ENCODE peak calls at places on chromosomes 2 and 18, in seven cellular contexts. P is AG04449, C is upper lobe of right lung, Q is RWPE2, A is mucosa of descending colon, K is AG09309, W is pancreas. I is an unnamed sample.

GRCh38 chr2:134124047-134124753 is 129.7 kb upstream of the MGAT5 start:
- DNase-seq in C (no peak), A (peak; percentile 72), P (no peak), K (no peak), W (no peak), Q (no peak), I (no peak)

GRCh38 chr18:24763765-24764548 is 303.5 kb downstream of the HRH4 start:
- DNase-seq in W (no peak), A (no peak), Q (no peak), C (no peak), K (peak; percentile 2), P (no peak), I (peak; percentile 73)

GRCh38 chr2:105307962-105308361 is 21.6 kb downstream of the TGFBRAP1 start:
- DNase-seq in Q (no peak), P (no peak), A (no peak), W (no peak), K (no peak), C (no peak), I (no peak)

GRCh38 chr2:54914637-54915036 is 135.6 kb downstream of the RTN4 start:
- DNase-seq in W (no peak), P (no peak), A (no peak), Q (no peak), K (no peak), C (no peak), I (no peak)

GRCh38 chr2:236352761-236353593 is 88.8 kb upstream of the ASB18 start:
- DNase-seq in A (no peak), W (no peak), K (peak; percentile 5), Q (no peak), P (no peak), C (no peak), I (peak; percentile 28)

GRCh38 chr2:165440367-165440766 is 29.1 kb upstream of the CSRNP3 start:
- DNase-seq in A (no peak), P (peak; percentile 5), Q (no peak), C (no peak), W (no peak), K (peak; percentile 76), I (peak; percentile 84)

GRCh38 chr2:2266699-2267449 is 64.2 kb downstream of the MYT1L start:
- DNase-seq in W (no peak), A (no peak), Q (no peak), C (no peak), K (no peak), P (no peak), I (no peak)

GRCh38 chr2:117646872-117647271 is 167.6 kb upstream of the DDX18 start:
- DNase-seq in P (no peak), C (no peak), A (no peak), W (no peak), K (no peak), Q (no peak), I (no peak)

GRCh38 chr18:36335476-36336279 is 38.2 kb downstream of the FHOD3 start:
- DNase-seq in K (peak; percentile 42), C (no peak), W (no peak), Q (no peak), A (no peak), P (no peak), I (peak; percentile 90)

GRCh38 chr2:54663424-54664030 is 59.9 kb upstream of the EML6 start:
- DNase-seq in K (no peak), A (no peak), P (no peak), W (no peak), C (no peak), Q (no peak), I (no peak)

GRCh38 chr2:70141754-70142589 is 48.8 kb downstream of the C2orf42 start:
- DNase-seq in P (no peak), Q (no peak), K (no peak), C (no peak), W (peak; percentile 97), A (no peak), I (peak; percentile 47)

GRCh38 chr2:174888136-174888535 is 117.0 kb downstream of the CHN1 start:
- DNase-seq in C (no peak), K (no peak), A (no peak), W (no peak), Q (no peak), P (no peak), I (no peak)

GRCh38 chr2:26139269-26140183 is 33.4 kb upstream of the GAREM2 start:
- DNase-seq in A (peak; percentile 37), C (no peak), W (peak; percentile 84), P (no peak), Q (no peak), K (no peak), I (no peak)

GRCh38 chr2:46963961-46964673 is 48.5 kb upstream of the MCFD2 start:
- DNase-seq in P (no peak), Q (peak; percentile 84), W (no peak), K (no peak), A (no peak), C (no peak), I (no peak)

GRCh38 chr2:216490061-216490460 is 8.6 kb upstream of the RPL37A start:
- DNase-seq in W (no peak), P (peak; percentile 28), Q (no peak), A (no peak), K (peak; percentile 40), C (no peak), I (peak; percentile 83)

GRCh38 chr2:32484907-32485306 is 128.1 kb downstream of the BIRC6 start:
- DNase-seq in K (peak; percentile 91), Q (no peak), W (no peak), C (no peak), A (no peak), P (peak; percentile 94), I (peak; percentile 97)

GRCh38 chr18:21341141-21341540 is 99.1 kb downstream of the GREB1L start:
- DNase-seq in Q (no peak), C (no peak), P (no peak), A (no peak), W (no peak), K (no peak), I (peak; percentile 27)

GRCh38 chr2:146209842-146210275 is 1635.0 kb upstream of the ACVR2A start:
- DNase-seq in W (no peak), Q (no peak), C (no peak), A (no peak), P (no peak), K (no peak), I (no peak)

GRCh38 chr2:147008481-147008880 is 836.3 kb upstream of the ACVR2A start:
- DNase-seq in A (no peak), Q (no peak), W (no peak), P (no peak), K (no peak), C (no peak), I (peak; percentile 40)

GRCh38 chr2:32632089-32632488 is 4.2 kb downstream of the TTC27 start:
- DNase-seq in A (no peak), K (peak; percentile 23), C (no peak), W (no peak), P (peak; percentile 34), Q (no peak), I (peak; percentile 18)

GRCh38 chr2:186950694-186951093 is 101.7 kb upstream of the ZSWIM2 start:
- DNase-seq in Q (no peak), P (no peak), A (no peak), C (no peak), K (peak; percentile 3), W (no peak), I (no peak)

GRCh38 chr18:12867724-12868123 is 16.3 kb downstream of the PTPN2 start:
- DNase-seq in C (no peak), W (no peak), K (no peak), A (no peak), Q (no peak), P (no peak), I (no peak)

GRCh38 chr2:102050854-102051391 is 59.2 kb downstream of the IL1R2 start:
- DNase-seq in A (peak; percentile 61), Q (no peak), W (no peak), C (peak; percentile 73), P (no peak), K (no peak), I (peak; percentile 85)

GRCh38 chr2:100262555-100263320 is 59.6 kb downstream of the LONRF2 start:
- DNase-seq in P (no peak), C (peak; percentile 83), K (no peak), Q (no peak), W (peak; percentile 47), A (peak; percentile 65), I (peak; percentile 42)

GRCh38 chr2:201403904-201404303 is 46.8 kb upstream of the FLACC1 start:
- DNase-seq in C (no peak), A (no peak), Q (no peak), K (peak; percentile 16), W (no peak), P (no peak), I (peak; percentile 49)

GRCh38 chr2:186328848-186329247 is 157.2 kb upstream of the ZC3H15 start:
- DNase-seq in P (no peak), K (peak; percentile 7), A (no peak), C (no peak), W (no peak), Q (no peak), I (peak; percentile 65)

GRCh38 chr2:8300216-8300615 is 381.6 kb upstream of the ID2 start:
- DNase-seq in A (no peak), C (no peak), P (no peak), W (peak; percentile 3), Q (no peak), K (no peak), I (no peak)

DNA sequence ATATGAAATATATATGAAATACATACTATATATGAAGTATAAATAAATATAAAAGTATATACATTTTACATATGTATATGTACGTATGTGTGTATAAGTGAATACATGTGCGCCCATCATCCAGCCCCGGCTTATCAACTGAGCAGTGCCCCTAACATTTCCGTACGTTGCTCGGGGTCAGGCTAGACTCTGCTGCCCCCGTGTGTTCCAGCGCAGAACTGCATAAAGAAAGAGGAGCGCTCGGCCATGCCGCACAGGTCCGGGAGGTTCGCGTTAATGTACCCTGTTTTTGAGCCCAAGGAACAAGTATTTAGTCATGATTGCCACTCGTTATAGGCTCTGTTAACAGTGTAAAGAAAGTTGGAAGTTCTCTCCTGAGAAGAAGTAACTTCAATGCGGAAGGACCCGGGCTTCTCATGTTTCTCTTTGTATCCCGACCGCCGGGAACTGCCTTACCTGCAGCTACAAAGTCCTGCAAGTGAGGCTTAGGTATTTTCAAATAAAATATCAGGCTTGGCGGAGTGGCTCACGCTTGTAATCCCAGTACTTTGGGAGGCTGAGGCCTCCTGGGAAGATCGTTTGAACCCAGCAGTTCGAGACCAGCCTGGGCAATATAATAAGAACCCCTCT is 55.7 kb downstream of the CD8B2 start:
- DNase-seq in A (peak; percentile 82), P (no peak), C (peak; percentile 78), Q (no peak), K (no peak), W (peak; percentile 42), I (peak; percentile 31)
- H3K4me3 ChIP-seq in A (no peak overlapping the region), P (no peak overlapping the region), C (peak overlapping the region; percentile 26), Q (peak overlapping the region; percentile 6), K (no peak overlapping the region), W (peak overlapping the region; percentile 31), I (no peak overlapping the region)

GRCh38 chr18:29254123-29254522 is 1077.2 kb upstream of the CDH2 start:
- DNase-seq in A (no peak), C (no peak), W (no peak), Q (no peak), P (no peak), K (no peak), I (no peak)
- TF ChIP-seq CTCF in A (no peak), C (no peak), W (no peak), Q (no peak), P (no peak), K (no peak), I (no peak)

GRCh38 chr2:176378323-176378722 is 109.1 kb downstream of the MTX2 start:
- DNase-seq in A (no peak), W (no peak), P (no peak), K (no peak), C (no peak), Q (no peak), I (no peak)
- H3K4me3 ChIP-seq in A (no peak overlapping the region), W (no peak overlapping the region), P (no peak overlapping the region), K (no peak overlapping the region), C (no peak overlapping the region), Q (no peak overlapping the region), I (no peak overlapping the region)

GRCh38 chr2:238415036-238415764 is 11.5 kb upstream of the ASB1 start:
- DNase-seq in C (no peak), W (no peak), A (peak; percentile 36), K (no peak), Q (no peak), P (no peak), I (no peak)
- TF ChIP-seq CTCF in C (no peak), W (no peak), A (no peak), K (no peak), Q (no peak), P (no peak), I (no peak)